ENCODE peak calls at places on chromosomes 12 and 14, in seven cellular contexts. U is fibroblast of mammary gland, M is NCI-H774, E is retina, W is AG09309, B is ELR, A is endodermal cell. V is an unnamed sample.
A peak's percentile ranks its signal among the peaks of the same experiment; 100 is the strongest.

GRCh38 chr14:38828183-38828877 is 274.7 kb downstream of the SEC23A start:
- DNase-seq in M (no peak), W (no peak), E (no peak), A (no peak), B (no peak), U (no peak), V (no peak)

GRCh38 chr12:3753549-3754284 is 808 bp upstream of the CRACR2A start:
- DNase-seq in E (no peak), M (no peak), W (no peak), B (no peak), A (peak; percentile 61), U (peak; percentile 55), V (no peak)

GRCh38 chr12:113889076-113889475 is 77.0 kb downstream of the RBM19 start:
- DNase-seq in U (peak; percentile 1), B (peak; percentile 15), E (no peak), A (no peak), W (peak; percentile 21), M (no peak), V (no peak)

GRCh38 chr14:71594828-71595227 is 337.4 kb upstream of the RGS6 start:
- DNase-seq in E (no peak), M (no peak), A (no peak), W (no peak), U (peak; percentile 31), B (no peak), V (peak; percentile 29)

GRCh38 chr12:62868820-62869219 is 66.1 kb downstream of the PPM1H start:
- DNase-seq in M (no peak), A (no peak), E (no peak), W (no peak), U (no peak), B (no peak), V (no peak)

GRCh38 chr12:130972589-130972950 is 18.9 kb downstream of the ADGRD1 start:
- DNase-seq in B (no peak), U (no peak), E (no peak), M (no peak), A (no peak), W (no peak), V (no peak)

GRCh38 chr12:2483713-2484112 is 311.1 kb upstream of the FKBP4 start:
- DNase-seq in E (no peak), U (no peak), A (no peak), B (no peak), M (no peak), W (no peak), V (no peak)

GRCh38 chr12:65891987-65892481 is 67.8 kb downstream of the HMGA2 start:
- DNase-seq in B (peak; percentile 98), U (peak; percentile 100), W (peak; percentile 99), M (no peak), A (peak; percentile 56), E (peak; percentile 21), V (no peak)

GRCh38 chr12:51687142-51687935 is 96.3 kb downstream of the SCN8A start:
- DNase-seq in U (peak; percentile 53), W (peak; percentile 78), B (peak; percentile 40), A (no peak), E (no peak), M (no peak), V (no peak)

GRCh38 chr14:99422220-99423010 is 58.2 kb downstream of the SETD3 start:
- DNase-seq in B (no peak), E (no peak), M (no peak), A (no peak), U (no peak), W (no peak), V (no peak)

GRCh38 chr12:1591543-1591942 is 2.8 kb downstream of the FBXL14 start:
- DNase-seq in E (no peak), A (no peak), W (no peak), M (no peak), B (peak; percentile 55), U (no peak), V (no peak)

GRCh38 chr12:27511031-27511722 is 12.8 kb upstream of the PPFIBP1 start:
- DNase-seq in U (peak; percentile 85), A (no peak), E (no peak), B (no peak), W (no peak), M (no peak), V (no peak)

GRCh38 chr12:53221203-53222076 is 10.6 kb downstream of the RARG start:
- DNase-seq in W (no peak), U (peak; percentile 30), M (peak; percentile 58), B (peak; percentile 65), A (peak; percentile 96), E (peak; percentile 82), V (peak; percentile 94)

GRCh38 chr12:120361506-120362208 is 7.3 kb downstream of the MSI1 start:
- DNase-seq in E (peak; percentile 99), B (peak; percentile 24), U (peak; percentile 67), W (no peak), A (peak; percentile 99), M (peak; percentile 95), V (peak; percentile 100)

GRCh38 chr12:29054790-29055663 is 94.1 kb upstream of the FAR2 start:
- DNase-seq in W (no peak), M (no peak), E (peak; percentile 43), A (no peak), U (peak; percentile 41), B (no peak), V (no peak)

GRCh38 chr14:69561893-69562292 is 12.8 kb downstream of the CCDC177 start:
- DNase-seq in E (no peak), A (peak; percentile 80), M (no peak), U (no peak), B (no peak), W (no peak), V (no peak)

GRCh38 chr12:113500662-113501435 is 29.2 kb upstream of the LHX5 start:
- DNase-seq in M (peak; percentile 71), B (no peak), W (no peak), A (peak; percentile 70), E (no peak), U (no peak), V (peak; percentile 70)

GRCh38 chr14:103427485-103428443 is 42.5 kb downstream of the MARK3 start:
- DNase-seq in B (peak; percentile 88), A (peak; percentile 82), U (peak; percentile 92), M (no peak), W (no peak), E (no peak), V (peak; percentile 8)

GRCh38 chr12:116559330-116560080 is at the start of gene MAP1LC3B2:
- DNase-seq in E (peak; percentile 38), W (no peak), M (no peak), A (peak; percentile 74), B (peak; percentile 55), U (peak; percentile 77), V (peak; percentile 30)

GRCh38 chr14:34794217-34794616 is 79.8 kb upstream of the CFL2 start:
- DNase-seq in W (no peak), U (peak; percentile 15), A (no peak), E (no peak), M (no peak), B (no peak), V (no peak)

GRCh38 chr14:93207468-93208308 is 632 bp downstream of the UBR7 start:
- DNase-seq in W (no peak), E (no peak), B (peak; percentile 80), M (peak; percentile 12), U (peak; percentile 69), A (peak; percentile 83), V (peak; percentile 79)

GRCh38 chr12:54419088-54419887 is at the start of gene ITGA5:
- DNase-seq in E (peak; percentile 42), B (peak; percentile 86), M (no peak), U (peak; percentile 77), W (no peak), A (peak; percentile 90), V (peak; percentile 77)

GRCh38 chr14:52263190-52263589 is 4.3 kb upstream of the PTGDR start:
- DNase-seq in E (no peak), U (no peak), M (no peak), B (no peak), A (no peak), W (no peak), V (no peak)

GRCh38 chr14:75577724-75578098 is 709 bp upstream of the FLVCR2 start:
- DNase-seq in W (peak; percentile 27), B (peak; percentile 88), A (peak; percentile 96), U (peak; percentile 87), E (peak; percentile 85), M (peak; percentile 6), V (peak; percentile 93)

GRCh38 chr14:93956514-93957332 is 19.6 kb downstream of the ASB2 start:
- DNase-seq in U (no peak), E (no peak), A (no peak), B (no peak), M (no peak), W (no peak), V (no peak)

GRCh38 chr12:14216405-14217294 is 148.8 kb upstream of the ATF7IP start:
- DNase-seq in A (no peak), W (no peak), U (peak; percentile 19), B (peak; percentile 36), E (no peak), M (no peak), V (no peak)

GRCh38 chr12:122182887-122183587 is at the start of gene LRRC43:
- DNase-seq in U (no peak), B (peak; percentile 39), E (peak; percentile 80), A (peak; percentile 91), M (peak; percentile 52), W (no peak), V (peak; percentile 79)

V was measured in neural progenitor cell.